ENCODE peak calls at places on chromosomes 1 and 21, in seven cellular contexts. One of them, this sample, is unnamed.

GRCh38 chr21:34889537-34890257 is 159.4 kb downstream of the RUNX1 start:
- DNase-seq in stimulated activated CD4-positive, alpha-beta T cell treated with anti-CD3 and anti-CD28 coated beads, TNF-alpha, amount 100 ng/mL, for 48 hours: no peak
- DNase-seq in HEK293T: peak; percentile 81
- DNase-seq in NCI-H1092: peak; percentile 47
- DNase-seq in GM13977: peak; percentile 93
- DNase-seq in T-cell: peak; percentile 76
- DNase-seq in NAMALWA: peak; percentile 73
- DNase-seq in this sample: peak; percentile 46

GRCh38 chr1:228315484-228315944 is 91.1 kb downstream of the TRIM11 start:
- DNase-seq in stimulated activated CD4-positive, alpha-beta T cell treated with anti-CD3 and anti-CD28 coated beads, TNF-alpha, amount 100 ng/mL, for 48 hours: no peak
- DNase-seq in HEK293T: no peak
- DNase-seq in NCI-H1092: no peak
- DNase-seq in GM13977: no peak
- DNase-seq in T-cell: peak; percentile 6
- DNase-seq in NAMALWA: no peak
- DNase-seq in this sample: no peak

GRCh38 chr1:46699670-46700069 is 19.2 kb downstream of the EFCAB14 start:
- DNase-seq in stimulated activated CD4-positive, alpha-beta T cell treated with anti-CD3 and anti-CD28 coated beads, TNF-alpha, amount 100 ng/mL, for 48 hours: no peak
- DNase-seq in HEK293T: no peak
- DNase-seq in NCI-H1092: no peak
- DNase-seq in GM13977: no peak
- DNase-seq in T-cell: no peak
- DNase-seq in NAMALWA: no peak
- DNase-seq in this sample: no peak

GRCh38 chr1:61742620-61743431 is 546 bp downstream of the PATJ start:
- DNase-seq in stimulated activated CD4-positive, alpha-beta T cell treated with anti-CD3 and anti-CD28 coated beads, TNF-alpha, amount 100 ng/mL, for 48 hours: no peak
- DNase-seq in HEK293T: peak; percentile 60
- DNase-seq in NCI-H1092: no peak
- DNase-seq in GM13977: peak; percentile 84
- DNase-seq in T-cell: peak; percentile 15
- DNase-seq in NAMALWA: no peak
- DNase-seq in this sample: no peak

GRCh38 chr21:44454747-44455523 is at the start of gene LRRC3:
- DNase-seq in stimulated activated CD4-positive, alpha-beta T cell treated with anti-CD3 and anti-CD28 coated beads, TNF-alpha, amount 100 ng/mL, for 48 hours: peak; percentile 67
- DNase-seq in HEK293T: peak; percentile 100
- DNase-seq in NCI-H1092: peak; percentile 89
- DNase-seq in GM13977: peak; percentile 98
- DNase-seq in T-cell: peak; percentile 48
- DNase-seq in NAMALWA: peak; percentile 57
- DNase-seq in this sample: peak; percentile 59

GRCh38 chr1:2091611-2092604 is 41.7 kb downstream of the PRKCZ start:
- DNase-seq in stimulated activated CD4-positive, alpha-beta T cell treated with anti-CD3 and anti-CD28 coated beads, TNF-alpha, amount 100 ng/mL, for 48 hours: peak; percentile 11
- DNase-seq in HEK293T: no peak
- DNase-seq in NCI-H1092: no peak
- DNase-seq in GM13977: no peak
- DNase-seq in T-cell: peak; percentile 33
- DNase-seq in NAMALWA: no peak
- DNase-seq in this sample: peak; percentile 9

GRCh38 chr1:110068646-110069301 is 1.7 kb downstream of the ALX3 start:
- DNase-seq in stimulated activated CD4-positive, alpha-beta T cell treated with anti-CD3 and anti-CD28 coated beads, TNF-alpha, amount 100 ng/mL, for 48 hours: no peak
- DNase-seq in HEK293T: no peak
- DNase-seq in NCI-H1092: no peak
- DNase-seq in GM13977: peak; percentile 60
- DNase-seq in T-cell: no peak
- DNase-seq in NAMALWA: no peak
- DNase-seq in this sample: no peak

GRCh38 chr1:108154323-108154722 is 45.8 kb downstream of the SLC25A24 start:
- DNase-seq in stimulated activated CD4-positive, alpha-beta T cell treated with anti-CD3 and anti-CD28 coated beads, TNF-alpha, amount 100 ng/mL, for 48 hours: no peak
- DNase-seq in HEK293T: no peak
- DNase-seq in NCI-H1092: no peak
- DNase-seq in GM13977: no peak
- DNase-seq in T-cell: no peak
- DNase-seq in NAMALWA: no peak
- DNase-seq in this sample: no peak

GRCh38 chr1:5554111-5554510 is 438.1 kb downstream of the NPHP4 start:
- DNase-seq in stimulated activated CD4-positive, alpha-beta T cell treated with anti-CD3 and anti-CD28 coated beads, TNF-alpha, amount 100 ng/mL, for 48 hours: no peak
- DNase-seq in HEK293T: no peak
- DNase-seq in NCI-H1092: no peak
- DNase-seq in GM13977: no peak
- DNase-seq in T-cell: no peak
- DNase-seq in NAMALWA: no peak
- DNase-seq in this sample: no peak

GRCh38 chr1:235402457-235403200 is 35.4 kb downstream of the TBCE start:
- DNase-seq in stimulated activated CD4-positive, alpha-beta T cell treated with anti-CD3 and anti-CD28 coated beads, TNF-alpha, amount 100 ng/mL, for 48 hours: no peak
- DNase-seq in HEK293T: no peak
- DNase-seq in NCI-H1092: no peak
- DNase-seq in GM13977: no peak
- DNase-seq in T-cell: no peak
- DNase-seq in NAMALWA: no peak
- DNase-seq in this sample: no peak

GRCh38 chr1:235286667-235287066 is 41.3 kb downstream of the ARID4B start:
- DNase-seq in stimulated activated CD4-positive, alpha-beta T cell treated with anti-CD3 and anti-CD28 coated beads, TNF-alpha, amount 100 ng/mL, for 48 hours: no peak
- DNase-seq in HEK293T: no peak
- DNase-seq in NCI-H1092: no peak
- DNase-seq in GM13977: no peak
- DNase-seq in T-cell: no peak
- DNase-seq in NAMALWA: no peak
- DNase-seq in this sample: no peak

GRCh38 chr1:225896937-225897549 is 8.1 kb upstream of the LEFTY1 start:
- DNase-seq in stimulated activated CD4-positive, alpha-beta T cell treated with anti-CD3 and anti-CD28 coated beads, TNF-alpha, amount 100 ng/mL, for 48 hours: peak; percentile 55
- DNase-seq in HEK293T: no peak
- DNase-seq in NCI-H1092: no peak
- DNase-seq in GM13977: peak; percentile 93
- DNase-seq in T-cell: peak; percentile 49
- DNase-seq in NAMALWA: peak; percentile 62
- DNase-seq in this sample: peak; percentile 76

GRCh38 chr1:234683127-234683855 is 73.3 kb upstream of the IRF2BP2 start:
- DNase-seq in stimulated activated CD4-positive, alpha-beta T cell treated with anti-CD3 and anti-CD28 coated beads, TNF-alpha, amount 100 ng/mL, for 48 hours: no peak
- DNase-seq in HEK293T: no peak
- DNase-seq in NCI-H1092: no peak
- DNase-seq in GM13977: no peak
- DNase-seq in T-cell: no peak
- DNase-seq in NAMALWA: no peak
- DNase-seq in this sample: no peak

GRCh38 chr1:230643887-230644286 is 1.6 kb downstream of the COG2 start:
- DNase-seq in stimulated activated CD4-positive, alpha-beta T cell treated with anti-CD3 and anti-CD28 coated beads, TNF-alpha, amount 100 ng/mL, for 48 hours: no peak
- DNase-seq in HEK293T: no peak
- DNase-seq in NCI-H1092: no peak
- DNase-seq in GM13977: peak; percentile 19
- DNase-seq in T-cell: no peak
- DNase-seq in NAMALWA: peak; percentile 42
- DNase-seq in this sample: no peak

GRCh38 chr1:71786218-71786617 is 496.1 kb downstream of the NEGR1 start:
- DNase-seq in stimulated activated CD4-positive, alpha-beta T cell treated with anti-CD3 and anti-CD28 coated beads, TNF-alpha, amount 100 ng/mL, for 48 hours: no peak
- DNase-seq in HEK293T: no peak
- DNase-seq in NCI-H1092: no peak
- DNase-seq in GM13977: no peak
- DNase-seq in T-cell: no peak
- DNase-seq in NAMALWA: no peak
- DNase-seq in this sample: no peak

GRCh38 chr1:59232209-59232608 is 64.7 kb upstream of the FGGY start:
- DNase-seq in stimulated activated CD4-positive, alpha-beta T cell treated with anti-CD3 and anti-CD28 coated beads, TNF-alpha, amount 100 ng/mL, for 48 hours: no peak
- DNase-seq in HEK293T: no peak
- DNase-seq in NCI-H1092: peak; percentile 80
- DNase-seq in GM13977: no peak
- DNase-seq in T-cell: no peak
- DNase-seq in NAMALWA: no peak
- DNase-seq in this sample: no peak

GRCh38 chr21:42737969-42738590 is 84.7 kb downstream of the PDE9A start:
- DNase-seq in stimulated activated CD4-positive, alpha-beta T cell treated with anti-CD3 and anti-CD28 coated beads, TNF-alpha, amount 100 ng/mL, for 48 hours: no peak
- DNase-seq in HEK293T: no peak
- DNase-seq in NCI-H1092: no peak
- DNase-seq in GM13977: no peak
- DNase-seq in T-cell: peak; percentile 34
- DNase-seq in NAMALWA: no peak
- DNase-seq in this sample: peak; percentile 44

GRCh38 chr21:27464643-27465042 is 497.8 kb upstream of the ADAMTS5 start:
- DNase-seq in stimulated activated CD4-positive, alpha-beta T cell treated with anti-CD3 and anti-CD28 coated beads, TNF-alpha, amount 100 ng/mL, for 48 hours: no peak
- DNase-seq in HEK293T: no peak
- DNase-seq in NCI-H1092: no peak
- DNase-seq in GM13977: no peak
- DNase-seq in T-cell: no peak
- DNase-seq in NAMALWA: no peak
- DNase-seq in this sample: no peak

GRCh38 chr21:35646606-35647005 is 413.7 kb downstream of the SETD4 start:
- DNase-seq in stimulated activated CD4-positive, alpha-beta T cell treated with anti-CD3 and anti-CD28 coated beads, TNF-alpha, amount 100 ng/mL, for 48 hours: no peak
- DNase-seq in HEK293T: no peak
- DNase-seq in NCI-H1092: no peak
- DNase-seq in GM13977: no peak
- DNase-seq in T-cell: no peak
- DNase-seq in NAMALWA: no peak
- DNase-seq in this sample: no peak

GRCh38 chr1:17194133-17194475 is 10.8 kb upstream of the PADI1 start:
- DNase-seq in stimulated activated CD4-positive, alpha-beta T cell treated with anti-CD3 and anti-CD28 coated beads, TNF-alpha, amount 100 ng/mL, for 48 hours: no peak
- DNase-seq in HEK293T: no peak
- DNase-seq in NCI-H1092: no peak
- DNase-seq in GM13977: no peak
- DNase-seq in T-cell: no peak
- DNase-seq in NAMALWA: no peak
- DNase-seq in this sample: no peak

GRCh38 chr1:192913683-192914082 is 104.8 kb downstream of the RGS2 start:
- DNase-seq in stimulated activated CD4-positive, alpha-beta T cell treated with anti-CD3 and anti-CD28 coated beads, TNF-alpha, amount 100 ng/mL, for 48 hours: no peak
- DNase-seq in HEK293T: no peak
- DNase-seq in NCI-H1092: no peak
- DNase-seq in GM13977: no peak
- DNase-seq in T-cell: no peak
- DNase-seq in NAMALWA: no peak
- DNase-seq in this sample: no peak

GRCh38 chr1:21638531-21639341 is 30.4 kb downstream of the RAP1GAP start:
- DNase-seq in stimulated activated CD4-positive, alpha-beta T cell treated with anti-CD3 and anti-CD28 coated beads, TNF-alpha, amount 100 ng/mL, for 48 hours: no peak
- DNase-seq in HEK293T: no peak
- DNase-seq in NCI-H1092: no peak
- DNase-seq in GM13977: no peak
- DNase-seq in T-cell: no peak
- DNase-seq in NAMALWA: no peak
- DNase-seq in this sample: no peak

GRCh38 chr21:44513389-44514217 is 26.4 kb downstream of the KRTAP10-1 start:
- DNase-seq in stimulated activated CD4-positive, alpha-beta T cell treated with anti-CD3 and anti-CD28 coated beads, TNF-alpha, amount 100 ng/mL, for 48 hours: no peak
- DNase-seq in HEK293T: no peak
- DNase-seq in NCI-H1092: peak; percentile 76
- DNase-seq in GM13977: no peak
- DNase-seq in T-cell: no peak
- DNase-seq in NAMALWA: no peak
- DNase-seq in this sample: no peak

GRCh38 chr1:219876798-219877209 is 51.6 kb downstream of the SLC30A10 start:
- DNase-seq in stimulated activated CD4-positive, alpha-beta T cell treated with anti-CD3 and anti-CD28 coated beads, TNF-alpha, amount 100 ng/mL, for 48 hours: no peak
- DNase-seq in HEK293T: peak; percentile 26
- DNase-seq in NCI-H1092: no peak
- DNase-seq in GM13977: no peak
- DNase-seq in T-cell: no peak
- DNase-seq in NAMALWA: peak; percentile 15
- DNase-seq in this sample: no peak

GRCh38 chr1:200223207-200223606 is 186.6 kb downstream of the ZNF281 start:
- DNase-seq in stimulated activated CD4-positive, alpha-beta T cell treated with anti-CD3 and anti-CD28 coated beads, TNF-alpha, amount 100 ng/mL, for 48 hours: no peak
- DNase-seq in HEK293T: no peak
- DNase-seq in NCI-H1092: no peak
- DNase-seq in GM13977: no peak
- DNase-seq in T-cell: no peak
- DNase-seq in NAMALWA: no peak
- DNase-seq in this sample: no peak

GRCh38 chr1:81305997-81306452 is 494.7 kb upstream of the ADGRL2 start:
- DNase-seq in stimulated activated CD4-positive, alpha-beta T cell treated with anti-CD3 and anti-CD28 coated beads, TNF-alpha, amount 100 ng/mL, for 48 hours: no peak
- DNase-seq in HEK293T: peak; percentile 51
- DNase-seq in NCI-H1092: peak; percentile 57
- DNase-seq in GM13977: peak; percentile 23
- DNase-seq in T-cell: no peak
- DNase-seq in NAMALWA: peak; percentile 26
- DNase-seq in this sample: no peak

GRCh38 chr1:24361811-24362210 is 42.7 kb downstream of the GRHL3 start:
- DNase-seq in stimulated activated CD4-positive, alpha-beta T cell treated with anti-CD3 and anti-CD28 coated beads, TNF-alpha, amount 100 ng/mL, for 48 hours: no peak
- DNase-seq in HEK293T: no peak
- DNase-seq in NCI-H1092: no peak
- DNase-seq in GM13977: no peak
- DNase-seq in T-cell: no peak
- DNase-seq in NAMALWA: no peak
- DNase-seq in this sample: no peak

GRCh38 chr1:151892190-151892589 is 17.1 kb downstream of the THEM4 start:
- DNase-seq in stimulated activated CD4-positive, alpha-beta T cell treated with anti-CD3 and anti-CD28 coated beads, TNF-alpha, amount 100 ng/mL, for 48 hours: no peak
- DNase-seq in HEK293T: no peak
- DNase-seq in NCI-H1092: no peak
- DNase-seq in GM13977: no peak
- DNase-seq in T-cell: no peak
- DNase-seq in NAMALWA: no peak
- DNase-seq in this sample: no peak

GRCh38 chr1:164801791-164802572 is 243.0 kb downstream of the PBX1 start:
- DNase-seq in stimulated activated CD4-positive, alpha-beta T cell treated with anti-CD3 and anti-CD28 coated beads, TNF-alpha, amount 100 ng/mL, for 48 hours: no peak
- DNase-seq in HEK293T: no peak
- DNase-seq in NCI-H1092: no peak
- DNase-seq in GM13977: no peak
- DNase-seq in T-cell: no peak
- DNase-seq in NAMALWA: no peak
- DNase-seq in this sample: no peak

GRCh38 chr1:2046953-2047748 is 3.1 kb upstream of the PRKCZ start:
- DNase-seq in stimulated activated CD4-positive, alpha-beta T cell treated with anti-CD3 and anti-CD28 coated beads, TNF-alpha, amount 100 ng/mL, for 48 hours: no peak
- DNase-seq in HEK293T: no peak
- DNase-seq in NCI-H1092: no peak
- DNase-seq in GM13977: no peak
- DNase-seq in T-cell: no peak
- DNase-seq in NAMALWA: no peak
- DNase-seq in this sample: no peak

GRCh38 chr1:30694248-30695175 is 28.9 kb downstream of the MATN1 start:
- DNase-seq in stimulated activated CD4-positive, alpha-beta T cell treated with anti-CD3 and anti-CD28 coated beads, TNF-alpha, amount 100 ng/mL, for 48 hours: no peak
- DNase-seq in HEK293T: no peak
- DNase-seq in NCI-H1092: no peak
- DNase-seq in GM13977: no peak
- DNase-seq in T-cell: no peak
- DNase-seq in NAMALWA: no peak
- DNase-seq in this sample: no peak

GRCh38 chr1:1989102-1989542 is 14.5 kb downstream of the CFAP74 start:
- DNase-seq in stimulated activated CD4-positive, alpha-beta T cell treated with anti-CD3 and anti-CD28 coated beads, TNF-alpha, amount 100 ng/mL, for 48 hours: no peak
- DNase-seq in HEK293T: no peak
- DNase-seq in NCI-H1092: no peak
- DNase-seq in GM13977: no peak
- DNase-seq in T-cell: no peak
- DNase-seq in NAMALWA: no peak
- DNase-seq in this sample: no peak

GRCh38 chr1:229368347-229368746 is 25.5 kb upstream of the CCSAP start:
- DNase-seq in stimulated activated CD4-positive, alpha-beta T cell treated with anti-CD3 and anti-CD28 coated beads, TNF-alpha, amount 100 ng/mL, for 48 hours: no peak
- DNase-seq in HEK293T: no peak
- DNase-seq in NCI-H1092: no peak
- DNase-seq in GM13977: no peak
- DNase-seq in T-cell: no peak
- DNase-seq in NAMALWA: no peak
- DNase-seq in this sample: no peak

GRCh38 chr1:10975567-10976326 is 36.7 kb upstream of the TARDBP start:
- DNase-seq in stimulated activated CD4-positive, alpha-beta T cell treated with anti-CD3 and anti-CD28 coated beads, TNF-alpha, amount 100 ng/mL, for 48 hours: no peak
- DNase-seq in HEK293T: no peak
- DNase-seq in NCI-H1092: no peak
- DNase-seq in GM13977: no peak
- DNase-seq in T-cell: no peak
- DNase-seq in NAMALWA: no peak
- DNase-seq in this sample: no peak

This sample was measured in CD8-positive, alpha-beta T cell.